ENCODE peak calls at places on chromosomes 13 and 19, in four cellular contexts. E, G, C and I are unnamed samples.

GRCh38 chr13:23384111-23384510 is 49.4 kb downstream of the SACS start:
- DNase-seq in E (peak), C (no peak), G (no peak), I (no peak)

GRCh38 chr13:67341406-67341805 is 111.3 kb upstream of the PCDH9 start:
- DNase-seq in E (no peak), C (no peak), G (no peak), I (no peak)

GRCh38 chr13:45630791-45631190 is 15.3 kb upstream of the ERICH6B start:
- DNase-seq in C (no peak), G (no peak), E (no peak), I (no peak)

GRCh38 chr19:54461201-54462071 is 2.1 kb downstream of the LENG9 start:
- DNase-seq in E (no peak), C (no peak), G (no peak), I (no peak)

GRCh38 chr19:43784251-43784980 is 3.6 kb upstream of the KCNN4 start:
- DNase-seq in G (peak), C (no peak), E (no peak), I (no peak)

GRCh38 chr19:49468199-49468598 is 5.8 kb upstream of the FLT3LG start:
- DNase-seq in C (no peak), G (no peak), E (no peak), I (no peak)

GRCh38 chr19:39512964-39513363 is 2.0 kb upstream of the SELENOV start:
- DNase-seq in E (no peak), C (no peak), G (no peak), I (no peak)

GRCh38 chr19:46731007-46731501 is 14.1 kb upstream of the PRKD2 start:
- DNase-seq in E (no peak), C (no peak), G (peak), I (no peak)

GRCh38 chr13:100399455-100399854 is 189.1 kb downstream of the GGACT start:
- DNase-seq in E (no peak), C (no peak), G (no peak), I (no peak)

GRCh38 chr19:10895920-10896319 is 24.6 kb downstream of the CARM1 start:
- DNase-seq in G (no peak), E (no peak), C (no peak), I (no peak)

GRCh38 chr19:38228491-38229439 is 4.7 kb upstream of the DPF1 start:
- DNase-seq in C (peak), E (no peak), G (peak), I (no peak)

GRCh38 chr19:17329061-17329767 is 5.4 kb downstream of the ANO8 start:
- DNase-seq in C (no peak), E (no peak), G (no peak), I (no peak)

GRCh38 chr19:1041272-1041834 is 1.4 kb downstream of the ABCA7 start:
- DNase-seq in G (no peak), C (no peak), E (no peak), I (no peak)

GRCh38 chr13:103145476-103145875 is 79.3 kb upstream of the SLC10A2 start:
- DNase-seq in E (no peak), C (no peak), G (no peak), I (no peak)

GRCh38 chr13:21124853-21125252 is 51.5 kb downstream of the SKA3 start:
- DNase-seq in G (no peak), C (peak), E (no peak), I (no peak)

GRCh38 chr19:56112313-56112709 is 8.8 kb downstream of the ZNF787 start:
- DNase-seq in G (no peak), C (peak), E (no peak), I (no peak)

GRCh38 chr13:37878921-37879320 is 9.3 kb upstream of the TRPC4 start:
- DNase-seq in E (no peak), G (no peak), C (no peak), I (no peak)

GRCh38 chr13:79631260-79631659 is 150.3 kb downstream of the NDFIP2 start:
- DNase-seq in G (no peak), C (no peak), E (no peak), I (no peak)

GRCh38 chr19:2462635-2463421 is 6.1 kb upstream of the LMNB2 start:
- DNase-seq in C (peak), E (no peak), G (no peak), I (peak)

GRCh38 chr13:68056816-68057710 is 826.9 kb upstream of the PCDH9 start:
- DNase-seq in G (no peak), E (no peak), C (no peak), I (no peak)

GRCh38 chr13:105990256-105990958 is 545.1 kb downstream of the EFNB2 start:
- DNase-seq in G (no peak), C (no peak), E (no peak), I (no peak)

GRCh38 chr19:16378291-16378889 is 53.8 kb downstream of the KLF2 start:
- DNase-seq in C (no peak), G (no peak), E (no peak), I (no peak)

GRCh38 chr19:5823579-5824281 is 15.8 kb downstream of the FUT6 start:
- DNase-seq in G (peak), E (no peak), C (peak), I (no peak)

GRCh38 chr13:107554355-107554905 is 660.9 kb downstream of the LIG4 start:
- DNase-seq in E (no peak), G (no peak), C (no peak), I (no peak)

GRCh38 chr13:45231722-45232121 is 30.9 kb upstream of the KCTD4 start:
- DNase-seq in C (peak), G (no peak), E (no peak), I (no peak)

GRCh38 chr19:39515551-39516191 is 732 bp downstream of the SELENOV start:
- DNase-seq in G (no peak), C (no peak), E (no peak), I (no peak)

GRCh38 chr13:33610471-33611015 is 207.4 kb upstream of the RFC3 start:
- DNase-seq in C (no peak), G (peak), E (no peak), I (peak)

GRCh38 chr19:17447704-17448189 is 721 bp downstream of the TMEM221 start:
- DNase-seq in C (no peak), G (no peak), E (no peak), I (no peak)

GRCh38 chr13:82224806-82225205 is 1657.5 kb downstream of the SLITRK1 start:
- DNase-seq in E (no peak), C (no peak), G (no peak), I (no peak)

GRCh38 chr13:84867246-84867645 is 932.0 kb downstream of the SLITRK6 start:
- DNase-seq in C (no peak), G (no peak), E (no peak), I (no peak)

GRCh38 chr13:100235311-100235901 is 146.5 kb downstream of the PCCA start:
- DNase-seq in E (no peak), C (peak), G (peak), I (no peak)

GRCh38 chr19:2282062-2282861 is at the start of gene PEAK3:
- DNase-seq in C (peak), E (no peak), G (peak), I (peak)

GRCh38 chr13:46544208-46544607 is 8.8 kb upstream of the LRCH1 start:
- DNase-seq in G (no peak), E (peak), C (no peak), I (no peak)

GRCh38 chr13:76116931-76117330 is 480.8 kb downstream of the LMO7 start:
- DNase-seq in E (no peak), C (no peak), G (no peak), I (no peak)

GRCh38 chr13:99976502-99977115 is 5.0 kb upstream of the ZIC2 start:
- DNase-seq in E (no peak), C (no peak), G (no peak), I (peak)

GRCh38 chr13:105804561-105805190 is 730.8 kb downstream of the EFNB2 start:
- DNase-seq in G (no peak), C (no peak), E (no peak), I (no peak)

GRCh38 chr19:42175952-42176648 is 41.4 kb downstream of the DEDD2 start:
- DNase-seq in C (peak), G (no peak), E (no peak), I (no peak)

GRCh38 chr13:19088416-19088815 is 93.2 kb downstream of the TUBA3C start:
- DNase-seq in E (no peak), C (no peak), G (no peak), I (no peak)

GRCh38 chr13:110363009-110363408 is 55.9 kb downstream of the COL4A2 start:
- DNase-seq in E (no peak), G (no peak), C (no peak), I (no peak)

GRCh38 chr13:73880365-73880764 is 253.8 kb downstream of the KLF12 start:
- DNase-seq in G (no peak), C (no peak), E (no peak), I (no peak)

DNA sequence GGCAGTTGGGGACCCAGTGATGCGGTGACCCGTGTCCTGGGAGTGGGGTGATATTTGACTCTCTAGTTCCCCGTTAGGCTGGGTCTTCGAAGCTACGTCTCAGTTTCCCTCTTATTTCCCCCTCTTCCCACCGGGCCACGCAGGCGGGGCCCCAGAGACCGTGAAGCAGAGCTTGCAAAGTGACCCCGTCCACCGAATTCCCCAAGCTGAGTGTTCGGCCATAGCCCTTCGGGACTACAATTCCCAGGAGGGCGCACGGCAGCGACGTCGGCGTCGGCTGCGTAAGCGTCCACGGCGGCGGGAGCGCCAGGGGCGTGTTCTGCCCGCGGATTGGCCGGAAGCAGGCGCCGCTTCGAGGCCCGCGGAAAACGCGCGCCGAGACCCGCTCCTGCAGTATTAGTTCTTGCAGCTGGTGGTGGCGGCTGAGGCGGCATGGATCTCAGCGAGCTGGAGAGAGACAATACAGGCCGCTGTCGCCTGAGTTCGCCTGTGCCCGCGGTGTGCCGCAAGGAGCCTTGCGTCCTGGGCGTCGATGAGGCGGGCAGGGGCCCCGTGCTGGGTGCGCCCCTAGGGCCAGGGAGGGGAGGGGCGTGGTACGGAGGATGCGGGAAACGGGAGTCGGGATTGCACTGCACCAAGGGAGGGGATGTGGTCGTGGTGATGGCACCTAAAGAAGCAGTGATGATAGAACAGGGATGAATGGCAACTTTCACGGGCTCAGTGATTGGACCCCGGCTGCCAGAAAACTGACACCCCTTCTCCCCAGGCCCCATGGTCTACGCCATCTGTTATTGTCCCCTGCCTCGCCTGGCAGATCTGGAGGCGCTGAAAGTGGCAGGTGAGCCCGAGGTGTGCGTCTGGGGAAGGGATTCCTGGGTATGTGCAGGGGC is at the start of gene RNASEH2A:
- DNase-seq in G (peak), E (no peak), C (peak), I (peak)
- TF ChIP-seq NRF1 in G (peak), E (no peak), C (no peak), I (no peak)

DNA sequence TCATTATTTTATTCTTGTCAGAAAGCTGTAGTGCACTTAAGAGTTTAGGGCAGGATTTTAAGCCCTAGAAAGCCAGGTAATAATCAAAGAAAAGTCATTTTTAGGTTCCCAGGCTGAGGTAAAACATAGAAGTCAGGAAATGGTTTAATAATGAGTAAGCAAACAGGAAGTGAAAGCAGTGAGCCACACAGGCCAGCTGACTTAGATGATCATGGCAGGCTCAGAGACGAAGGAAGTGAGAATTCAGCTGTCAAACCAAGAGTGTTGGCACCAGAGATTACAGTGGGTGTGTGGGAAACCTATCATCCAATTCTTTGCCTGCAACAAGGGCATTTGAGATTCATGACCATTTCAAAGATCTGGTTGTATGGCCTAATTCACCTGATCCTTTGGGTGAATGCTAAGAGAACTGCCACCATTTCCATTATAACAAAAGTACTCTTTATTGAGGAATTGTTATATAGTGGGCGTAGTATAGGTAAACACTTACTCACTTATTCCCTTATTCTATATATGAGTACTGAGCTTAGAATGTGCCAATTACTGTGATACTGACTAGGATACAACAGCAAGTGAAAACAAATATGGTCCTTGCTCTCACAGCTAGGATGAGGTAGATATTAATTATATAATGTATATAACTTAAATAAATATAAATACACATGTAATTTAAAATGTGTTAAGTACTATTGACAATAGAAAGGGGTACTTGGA is 103.7 kb upstream of the EDNRB start:
- DNase-seq in E (peak), C (no peak), G (no peak), I (no peak)
- H3K27ac ChIP-seq in E (peak), C (no peak), G (no peak), I (no peak)

GRCh38 chr13:113934576-113934975 is 39.3 kb downstream of the C13orf46 start:
- DNase-seq in C (peak), G (no peak), E (no peak), I (no peak)

GRCh38 chr13:113936566-113936965 is 37.3 kb downstream of the C13orf46 start:
- DNase-seq in G (no peak), C (no peak), E (no peak), I (no peak)

GRCh38 chr13:113936166-113936565 is 37.7 kb downstream of the C13orf46 start:
- DNase-seq in C (peak), E (no peak), G (no peak), I (no peak)

GRCh38 chr13:113935081-113935511 is 38.8 kb downstream of the C13orf46 start:
- DNase-seq in G (no peak), C (peak), E (no peak), I (no peak)

GRCh38 chr13:113935523-113935922 is 38.4 kb downstream of the C13orf46 start:
- DNase-seq in C (peak), E (no peak), G (no peak), I (no peak)
- TF ChIP-seq NRF1 in C (no peak), E (no peak), G (no peak), I (no peak)

DNA sequence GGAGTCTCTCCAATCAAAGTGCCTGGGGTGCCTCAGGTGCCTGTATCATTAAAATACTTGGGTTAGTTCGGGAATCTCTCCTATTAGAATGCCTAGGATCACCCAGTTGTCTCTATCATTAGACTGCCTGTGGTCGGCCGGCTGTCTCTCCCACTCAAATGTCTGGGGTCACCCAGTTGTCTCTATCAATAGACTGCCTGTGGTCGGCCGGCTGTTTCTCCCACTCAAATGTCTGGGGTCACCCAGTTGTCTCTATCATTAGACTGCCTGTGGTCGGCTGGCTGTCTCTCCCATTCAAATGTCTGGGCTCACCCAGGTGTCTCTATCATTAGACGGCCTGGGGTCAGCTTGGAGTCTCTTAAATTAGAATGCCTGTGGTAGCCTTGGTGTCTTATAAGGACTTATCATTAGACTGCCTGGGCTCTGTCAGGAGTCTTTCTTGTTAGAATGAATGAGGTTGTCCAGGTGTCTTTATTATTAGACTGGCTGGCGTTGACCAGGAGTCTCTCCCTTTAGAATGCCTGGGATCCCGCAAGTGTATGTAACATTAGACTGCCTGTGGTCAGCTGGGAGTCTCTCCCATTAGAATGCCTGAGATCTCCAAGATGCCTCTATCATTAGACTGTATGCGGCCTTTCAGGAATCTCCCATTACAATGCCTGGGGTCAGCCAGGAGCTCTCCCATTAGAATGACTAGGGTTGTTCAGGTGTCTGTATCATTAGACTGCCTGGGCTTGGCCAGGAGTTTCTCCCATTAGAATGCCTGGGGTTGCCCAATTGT is 1555.5 kb downstream of the UQCRFS1 start:
- DNase-seq in G (no peak), E (no peak), C (no peak), I (no peak)
- H3K27ac ChIP-seq in G (no peak), E (no peak), C (no peak), I (no peak)

GRCh38 chr13:40552895-40553294 is 113.5 kb downstream of the FOXO1 start:
- DNase-seq in E (no peak), C (no peak), G (no peak), I (no peak)
- TF ChIP-seq NRF1 in E (no peak), C (no peak), G (no peak), I (no peak)

DNA sequence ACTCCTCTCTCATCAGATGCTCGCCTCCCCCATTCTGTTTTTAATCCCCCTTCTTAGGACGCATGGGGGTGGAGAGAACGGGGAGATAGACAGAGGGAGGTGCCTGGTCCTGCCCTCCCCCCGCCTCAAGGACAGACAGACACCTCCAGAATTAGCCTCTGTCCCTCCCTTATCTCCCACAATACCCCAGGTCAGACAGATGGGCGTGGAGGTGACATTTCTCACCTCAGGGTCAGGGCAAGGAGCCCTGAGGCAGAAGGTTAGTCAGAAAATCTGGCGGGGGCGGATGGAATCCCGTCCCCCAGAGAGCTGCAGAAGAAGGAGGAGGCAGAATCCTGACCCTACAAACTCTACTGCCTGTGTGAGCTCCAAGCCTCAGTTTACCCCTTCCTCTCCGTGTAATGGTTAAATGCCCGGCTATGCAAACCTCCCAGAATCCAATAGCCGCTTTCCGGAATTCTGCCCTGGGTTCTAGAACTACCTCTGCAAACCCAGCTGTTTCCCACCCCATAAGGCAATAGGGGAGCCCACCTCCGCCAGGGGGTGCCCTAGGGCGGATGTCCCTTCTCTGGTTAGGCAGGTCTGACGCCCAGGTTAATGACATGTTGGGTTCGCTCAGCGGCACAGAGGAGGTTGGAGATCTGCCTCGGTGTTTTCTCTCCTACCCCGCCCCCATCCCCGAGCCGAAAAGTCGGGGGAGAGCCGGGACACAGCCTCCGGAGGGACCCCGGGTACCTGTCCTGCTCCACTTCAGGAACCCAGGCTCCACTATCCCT is 900 bp downstream of the PPP1R13L start:
- DNase-seq in E (no peak), G (peak), C (peak), I (no peak)
- H3K27ac ChIP-seq in E (no peak), G (peak), C (peak), I (no peak)

DNA sequence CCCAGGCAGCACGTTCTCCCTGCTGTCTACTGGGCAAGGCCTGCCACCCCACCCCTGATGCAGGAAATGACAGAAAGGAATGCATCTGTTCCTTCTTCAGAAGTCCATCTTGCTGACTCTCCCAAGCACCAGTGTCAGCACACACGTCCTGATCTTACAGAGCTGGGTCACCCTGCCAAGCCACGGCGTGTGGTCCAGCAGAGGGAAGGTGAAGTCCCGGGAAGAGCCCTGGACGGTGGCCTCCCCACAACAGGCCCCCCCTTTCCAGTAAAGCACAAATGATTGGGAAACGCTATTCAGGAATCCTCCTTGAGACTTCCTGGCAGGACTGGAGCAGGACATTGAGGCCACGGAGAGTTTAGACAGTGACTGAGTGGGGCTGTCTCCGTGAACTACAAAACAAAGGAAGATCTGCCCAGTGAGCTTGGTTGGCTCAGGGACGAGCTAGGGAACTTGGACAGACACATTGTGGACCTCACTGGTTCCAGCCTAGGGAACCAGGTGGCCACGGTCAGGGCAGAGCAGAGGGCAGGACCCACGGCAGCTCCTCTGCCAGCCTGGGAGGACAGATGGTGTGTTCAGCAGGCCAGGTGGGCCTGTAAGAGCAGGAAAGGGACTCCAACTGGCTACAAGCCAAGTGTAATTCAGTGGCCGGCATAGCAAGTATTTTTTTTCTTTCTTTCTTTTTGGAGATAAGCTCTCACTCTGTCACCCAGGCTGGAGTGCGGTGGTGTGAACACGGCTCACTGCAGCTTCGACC is 41.7 kb downstream of the ELL start:
- DNase-seq in G (peak), E (no peak), C (no peak), I (no peak)
- TF ChIP-seq NRF1 in G (no peak), E (no peak), C (no peak), I (no peak)